ENCODE peak calls at places on chromosomes 3 and 15, in four cellular contexts. Q, Z, O and K are unnamed samples.

GRCh38 chr3:46442591-46443530 is 21.8 kb downstream of the LTF start:
- DNase-seq in Q (no peak), O (peak), Z (no peak), K (peak)

GRCh38 chr15:70561885-70562284 is 201.5 kb downstream of the UACA start:
- DNase-seq in Z (no peak), O (no peak), Q (no peak), K (no peak)

GRCh38 chr15:68518046-68518445 is 60.7 kb upstream of the CORO2B start:
- DNase-seq in O (no peak), Z (no peak), Q (no peak), K (no peak)

GRCh38 chr15:64837502-64837901 is 4.2 kb upstream of the PLEKHO2 start:
- DNase-seq in Z (no peak), Q (no peak), O (no peak), K (no peak)

GRCh38 chr15:66772604-66772966 is 70.5 kb downstream of the SMAD6 start:
- DNase-seq in O (peak), Q (no peak), Z (no peak), K (no peak)

GRCh38 chr3:181610973-181611265 is 100.8 kb upstream of the SOX2 start:
- DNase-seq in O (no peak), Q (no peak), Z (no peak), K (no peak)

GRCh38 chr15:88497109-88497761 is 29.7 kb downstream of the MRPS11 start:
- DNase-seq in O (no peak), Z (no peak), Q (no peak), K (no peak)

GRCh38 chr3:105656607-105657504 is 212.0 kb downstream of the CBLB start:
- DNase-seq in Q (no peak), Z (no peak), O (peak), K (no peak)

GRCh38 chr3:60313382-60313781 is 937.9 kb downstream of the FHIT start:
- DNase-seq in Z (no peak), Q (no peak), O (no peak), K (no peak)

GRCh38 chr3:95815828-95816227 is 998.6 kb upstream of the EPHA6 start:
- DNase-seq in Q (no peak), O (no peak), Z (no peak), K (no peak)

GRCh38 chr15:40125950-40126349 is 17.3 kb upstream of the BMF start:
- DNase-seq in O (no peak), Q (no peak), Z (no peak), K (no peak)

GRCh38 chr3:80696280-80696679 is 928.5 kb upstream of the ROBO1 start:
- DNase-seq in O (peak), Q (no peak), Z (no peak), K (peak)

GRCh38 chr3:48564022-48564421 is 441 bp upstream of the UCN2 start:
- DNase-seq in Q (no peak), Z (no peak), O (peak), K (peak)
- TF ChIP-seq HMGXB4 in Q (no peak), Z (no peak), O (no peak), K (no peak)

GRCh38 chr3:72724070-72724469 is 124.2 kb downstream of the SHQ1 start:
- DNase-seq in Q (no peak), Z (no peak), O (no peak), K (peak)
- TF ChIP-seq ESRRA in Q (no peak), Z (no peak), O (no peak), K (no peak)

DNA sequence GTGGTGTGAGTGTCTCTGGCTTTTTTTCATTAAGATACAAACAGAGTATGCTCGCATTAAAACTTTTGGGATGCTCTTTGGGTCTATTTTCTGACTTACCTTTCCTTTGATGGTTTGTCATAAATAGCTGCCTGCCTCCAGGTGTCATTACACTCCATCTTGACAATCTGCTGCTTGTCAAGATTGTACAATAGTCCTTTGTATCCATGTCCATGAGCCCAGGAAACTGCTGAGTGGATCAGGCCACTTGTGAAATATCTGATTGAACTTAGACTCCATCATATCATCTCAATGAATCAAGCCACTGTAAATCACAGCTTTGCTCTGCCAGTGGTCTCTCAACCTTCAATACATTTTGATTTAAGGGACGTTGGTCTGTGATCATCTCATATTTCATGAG is 135.2 kb downstream of the ECT2 start:
- DNase-seq in O (peak), Q (no peak), Z (no peak), K (no peak)
- TF ChIP-seq HMGXB4 in O (no peak), Q (no peak), Z (no peak), K (no peak)

GRCh38 chr3:132568427-132568826 is 28.6 kb upstream of the ACKR4 start:
- DNase-seq in Z (no peak), Q (no peak), O (no peak), K (no peak)
- TF ChIP-seq ESRRA in Z (no peak), Q (no peak), O (no peak), K (no peak)

DNA sequence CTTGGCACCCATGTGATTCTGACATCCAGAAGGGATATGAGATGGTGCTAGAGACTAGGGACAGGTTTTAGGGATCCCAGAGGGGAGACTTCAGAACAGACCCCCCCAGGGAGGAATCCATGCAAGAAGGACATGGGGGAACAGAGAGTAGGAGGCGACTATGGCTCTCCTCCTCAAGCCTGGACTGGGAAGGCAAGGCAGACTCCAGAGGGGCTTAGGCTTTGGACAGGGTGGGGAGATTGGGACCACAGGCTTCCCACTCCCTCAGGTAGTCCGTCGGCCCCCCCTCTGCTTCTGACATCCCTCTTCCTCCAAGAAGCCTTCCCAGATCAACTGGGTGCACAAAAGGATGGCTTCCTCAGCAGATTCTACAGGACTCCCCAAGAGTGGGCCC is 3.0 kb upstream of the VIPR1 start:
- DNase-seq in Z (no peak), O (no peak), Q (no peak), K (no peak)
- TF ChIP-seq HMGXB4 in Z (no peak), O (no peak), Q (no peak), K (no peak)

GRCh38 chr15:71790081-71790480 is 20.3 kb upstream of the NR2E3 start:
- DNase-seq in Z (no peak), Q (no peak), O (no peak), K (no peak)
- TF ChIP-seq ESRRA in Z (no peak), Q (no peak), O (no peak), K (no peak)

GRCh38 chr3:56025316-56025715 is 443.0 kb downstream of the ERC2 start:
- DNase-seq in O (no peak), Q (no peak), Z (no peak), K (no peak)
- TF ChIP-seq HMGXB4 in O (no peak), Q (no peak), Z (no peak), K (no peak)

GRCh38 chr15:98580577-98580976 is 67.8 kb upstream of the IGF1R start:
- DNase-seq in Q (peak), Z (no peak), O (no peak), K (no peak)
- TF ChIP-seq ESRRA in Q (no peak), Z (no peak), O (no peak), K (no peak)

GRCh38 chr3:78256123-78256522 is 1216.2 kb downstream of the ROBO2 start:
- DNase-seq in Z (no peak), Q (no peak), O (no peak), K (no peak)

GRCh38 chr3:78257956-78258530 is 1218.1 kb downstream of the ROBO2 start:
- DNase-seq in O (no peak), Z (no peak), Q (no peak), K (no peak)

GRCh38 chr3:78255403-78255802 is 1215.5 kb downstream of the ROBO2 start:
- DNase-seq in Q (no peak), O (no peak), Z (no peak), K (no peak)

GRCh38 chr3:78260388-78260787 is 1220.5 kb downstream of the ROBO2 start:
- DNase-seq in O (no peak), Z (no peak), Q (no peak), K (no peak)

DNA sequence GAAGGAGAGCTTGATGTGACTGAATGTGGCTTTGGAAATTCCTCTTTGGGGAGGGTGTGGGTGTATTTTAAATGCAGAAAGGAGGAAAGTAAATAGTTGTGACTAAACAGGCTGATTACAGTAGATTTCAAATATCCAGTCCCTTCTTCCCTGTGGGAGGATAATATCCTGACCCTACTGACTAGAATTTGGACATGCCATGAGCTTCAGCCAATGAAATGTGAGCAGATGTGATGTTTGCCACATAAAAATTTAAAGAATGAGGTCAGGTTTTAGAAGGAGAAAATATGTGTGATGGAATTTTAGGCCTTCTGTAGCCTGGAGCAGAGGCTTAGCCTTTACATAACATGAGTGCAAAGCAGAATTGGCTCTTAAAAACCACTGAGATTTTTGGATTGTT is 1218.9 kb downstream of the ROBO2 start:
- DNase-seq in O (no peak), Z (no peak), Q (no peak), K (no peak)
- TF ChIP-seq HMGXB4 in O (no peak), Z (no peak), Q (no peak), K (no peak)